ENCODE peak calls at places on chromosome 21, in ten cellular contexts. E is activated CD4-positive, CD25-positive, alpha-beta regulatory T cell treated with anti-CD3 and anti-CD28 coated beads, Interleukin-2, amount 50 U/mL, for 72 hours; F is T-helper 17 cell; W is M059J; Q is brain microvascular endothelial cell; G is K562; T is left colon; A is hypothalamus; X is CD4-positive, alpha-beta T cell; J is anterior cingulate cortex. L is an unnamed sample.

GRCh38 chr21:16285646-16286223 is 556.0 kb downstream of the USP25 start:
- DNase-seq in F (no peak), J (no peak), G (no peak), Q (no peak), A (no peak), T (no peak), W (no peak), X (no peak), E (no peak), L (no peak)

GRCh38 chr21:42671778-42672593 is 18.6 kb downstream of the PDE9A start:
- DNase-seq in E (no peak), F (no peak), A (no peak), Q (no peak), G (no peak), W (peak), X (no peak), J (no peak), T (no peak), L (no peak)

GRCh38 chr21:34743831-34744230 is 75.0 kb downstream of the CLIC6 start:
- DNase-seq in Q (peak), G (no peak), W (peak), J (no peak), T (no peak), E (no peak), X (no peak), A (no peak), F (no peak), L (no peak)

GRCh38 chr21:44708213-44708865 is 3.0 kb downstream of the TSPEAR start:
- DNase-seq in X (no peak), F (no peak), E (peak), T (no peak), G (no peak), A (no peak), W (no peak), J (no peak), Q (no peak), L (no peak)

GRCh38 chr21:26072891-26073615 is 97.5 kb downstream of the APP start:
- DNase-seq in E (no peak), Q (peak), W (peak), G (no peak), F (no peak), J (no peak), A (no peak), X (no peak), T (no peak), L (no peak)

GRCh38 chr21:39625211-39625895 is 12.6 kb downstream of the B3GALT5 start:
- DNase-seq in W (no peak), J (no peak), Q (no peak), T (no peak), X (no peak), E (no peak), G (no peak), F (no peak), A (no peak), L (no peak)

GRCh38 chr21:36892201-36892600 is 74.3 kb downstream of the HLCS start:
- DNase-seq in G (no peak), F (no peak), X (no peak), J (no peak), W (no peak), Q (no peak), A (no peak), T (no peak), E (no peak), L (no peak)

GRCh38 chr21:32452641-32453040 is 40.1 kb downstream of the EVA1C start:
- DNase-seq in E (no peak), J (no peak), F (no peak), Q (no peak), X (no peak), A (no peak), G (no peak), W (no peak), T (no peak), L (no peak)

GRCh38 chr21:45098867-45099266 is 24.5 kb downstream of the ADARB1 start:
- DNase-seq in E (no peak), X (no peak), G (peak), J (no peak), A (no peak), W (peak), Q (no peak), T (no peak), F (no peak), L (no peak)

GRCh38 chr21:37366488-37367300 is at the start of gene DYRK1A:
- DNase-seq in J (peak), G (peak), T (peak), X (peak), Q (peak), W (peak), F (peak), E (peak), A (peak), L (peak)

GRCh38 chr21:34545079-34545884 is 33.3 kb upstream of the KCNE1 start:
- DNase-seq in A (peak), J (peak), F (no peak), W (peak), X (no peak), Q (no peak), G (no peak), T (no peak), E (no peak), L (peak)

L was measured in substantia nigra.